ENCODE peak calls at places on chromosomes 13 and 19, in four cellular contexts. X is M059J, J is KG1, Q is midbrain. K is an unnamed sample.
A peak's percentile ranks its signal among the peaks of the same experiment; 100 is the strongest.

GRCh38 chr13:110244926-110245325 is 62.0 kb downstream of the COL4A1 start:
- DNase-seq in Q (no peak), J (no peak), X (no peak), K (no peak)

GRCh38 chr19:50705422-50706019 is 14.1 kb downstream of the SHANK1 start:
- DNase-seq in Q (no peak), J (no peak), X (peak; percentile 64), K (peak; percentile 30)

GRCh38 chr13:54913668-54914067 is 1885.1 kb downstream of the OLFM4 start:
- DNase-seq in J (no peak), X (no peak), Q (no peak), K (no peak)

GRCh38 chr13:75181906-75182305 is 300.1 kb downstream of the TBC1D4 start:
- DNase-seq in J (no peak), X (peak; percentile 94), Q (no peak), K (peak; percentile 32)

GRCh38 chr19:44598880-44599279 is 14.5 kb upstream of the IGSF23 start:
- DNase-seq in Q (no peak), J (no peak), X (peak; percentile 42), K (no peak)

GRCh38 chr13:44017756-44018309 is 138.1 kb downstream of the LACC1 start:
- DNase-seq in J (no peak), X (no peak), Q (no peak), K (no peak)

GRCh38 chr13:60012503-60012902 is 151.2 kb downstream of the DIAPH3 start:
- DNase-seq in X (peak; percentile 7), Q (no peak), J (no peak), K (no peak)

GRCh38 chr13:49240017-49240416 is 7.7 kb upstream of the CDADC1 start:
- DNase-seq in J (peak; percentile 29), Q (no peak), X (peak; percentile 24), K (no peak)

GRCh38 chr19:50943074-50943828 is 9.6 kb downstream of the KLK5 start:
- DNase-seq in X (no peak), J (no peak), Q (no peak), K (no peak)

GRCh38 chr19:49430678-49431329 is 5.6 kb downstream of the GFY start:
- DNase-seq in Q (no peak), J (no peak), X (no peak), K (no peak)

GRCh38 chr13:46396341-46396740 is 9.3 kb upstream of the RUBCNL start:
- DNase-seq in J (no peak), Q (no peak), X (no peak), K (no peak)

GRCh38 chr19:19280561-19280960 is 7.5 kb upstream of the TM6SF2 start:
- DNase-seq in Q (peak; percentile 13), X (no peak), J (no peak), K (no peak)

GRCh38 chr13:27962128-27962841 is 6.8 kb downstream of the CDX2 start:
- DNase-seq in X (no peak), Q (no peak), J (no peak), K (no peak)

GRCh38 chr13:33087091-33087490 is 70.9 kb downstream of the KL start:
- DNase-seq in J (no peak), Q (no peak), X (peak; percentile 75), K (no peak)

GRCh38 chr19:18775586-18776287 is 15.4 kb downstream of the COMP start:
- DNase-seq in X (peak; percentile 86), J (no peak), Q (no peak), K (no peak)

GRCh38 chr19:55907286-55907685 is 24.9 kb downstream of the NLRP13 start:
- DNase-seq in J (no peak), X (no peak), Q (no peak), K (no peak)

GRCh38 chr13:38167164-38167822 is 182.4 kb upstream of the UFM1 start:
- DNase-seq in X (no peak), Q (no peak), J (peak; percentile 5), K (no peak)

GRCh38 chr13:35789335-35790166 is 313.1 kb upstream of the MAB21L1 start:
- DNase-seq in X (peak; percentile 34), Q (peak; percentile 47), J (peak; percentile 2), K (no peak)

GRCh38 chr19:30229524-30230174 is 142.5 kb upstream of the ZNF536 start:
- DNase-seq in X (no peak), Q (peak; percentile 53), J (no peak), K (no peak)

GRCh38 chr19:39246951-39247669 is 1.5 kb downstream of the IFNL4 start:
- DNase-seq in X (peak; percentile 17), J (no peak), Q (peak; percentile 1), K (no peak)

GRCh38 chr19:11023016-11023415 is 62.2 kb downstream of the SMARCA4 start:
- DNase-seq in Q (no peak), J (no peak), X (no peak), K (no peak)

GRCh38 chr19:39407644-39408391 is 1.2 kb downstream of the ZFP36 start:
- DNase-seq in Q (no peak), X (no peak), J (no peak), K (no peak)

GRCh38 chr19:8609210-8610040 is 1.1 kb downstream of the ADAMTS10 start:
- DNase-seq in X (peak; percentile 46), J (peak; percentile 86), Q (no peak), K (no peak)

GRCh38 chr13:75666646-75667351 is 30.7 kb downstream of the LMO7 start:
- DNase-seq in X (peak; percentile 38), J (no peak), Q (no peak), K (no peak)

GRCh38 chr13:101714195-101714594 is 261.7 kb downstream of the ITGBL1 start:
- DNase-seq in X (no peak), Q (no peak), J (no peak), K (no peak)

GRCh38 chr13:35964764-35965163 is 166.4 kb downstream of the DCLK1 start:
- DNase-seq in J (no peak), X (peak; percentile 2), Q (no peak), K (no peak)

GRCh38 chr19:7336321-7336973 is 12.3 kb upstream of the ARHGEF18 start:
- DNase-seq in X (no peak), J (no peak), Q (no peak), K (no peak)

K was measured in AG04450.